ENCODE peak calls at places on chromosome 5, in five cellular contexts. Y, J, H, X and E are unnamed samples.

GRCh38 chr5:8585230-8586018 is 716.5 kb downstream of the MTRR start:
- DNase-seq in Y (no peak), H (no peak), X (no peak), J (no peak), E (no peak)

GRCh38 chr5:142303576-142303975 is 21.2 kb downstream of the SPRY4 start:
- DNase-seq in Y (no peak), H (no peak), X (no peak), J (no peak), E (no peak)

GRCh38 chr5:133967715-133968056 is 739 bp downstream of the C5orf15 start:
- DNase-seq in Y (peak), H (no peak), J (no peak), X (peak), E (no peak)

GRCh38 chr5:175895701-175896102 is 24.3 kb downstream of the CPLX2 start:
- DNase-seq in X (no peak), Y (no peak), J (no peak), H (peak), E (no peak)

GRCh38 chr5:114185274-114185673 is 176.6 kb upstream of the KCNN2 start:
- DNase-seq in H (no peak), X (no peak), Y (peak), J (no peak), E (no peak)

GRCh38 chr5:35876454-35876853 is 19.8 kb downstream of the IL7R start:
- DNase-seq in Y (no peak), J (no peak), X (no peak), H (no peak), E (no peak)

GRCh38 chr5:173742432-173742816 is 126.0 kb upstream of the BOD1 start:
- DNase-seq in H (peak), X (no peak), J (no peak), Y (no peak), E (no peak)

GRCh38 chr5:100790951-100791350 is 112.1 kb downstream of the ST8SIA4 start:
- DNase-seq in J (no peak), H (no peak), X (no peak), Y (no peak), E (no peak)

GRCh38 chr5:179867476-179867875 is 8.9 kb upstream of the MRNIP start:
- DNase-seq in J (no peak), X (no peak), H (no peak), Y (no peak), E (no peak)

GRCh38 chr5:110258460-110258859 is 468.0 kb downstream of the TMEM232 start:
- DNase-seq in J (no peak), H (no peak), Y (peak), X (no peak), E (no peak)

GRCh38 chr5:56159521-56159947 is 73.6 kb downstream of the ANKRD55 start:
- DNase-seq in H (no peak), X (no peak), Y (no peak), J (no peak), E (no peak)

GRCh38 chr5:10348258-10348657 is 5.2 kb upstream of the MARCHF6 start:
- DNase-seq in J (no peak), X (no peak), Y (no peak), H (no peak), E (no peak)

GRCh38 chr5:10337986-10338385 is 15.5 kb upstream of the MARCHF6 start:
- DNase-seq in H (no peak), J (no peak), Y (no peak), X (no peak), E (no peak)

GRCh38 chr5:10338996-10339903 is 14.2 kb upstream of the MARCHF6 start:
- DNase-seq in J (no peak), X (no peak), Y (no peak), H (no peak), E (no peak)

DNA sequence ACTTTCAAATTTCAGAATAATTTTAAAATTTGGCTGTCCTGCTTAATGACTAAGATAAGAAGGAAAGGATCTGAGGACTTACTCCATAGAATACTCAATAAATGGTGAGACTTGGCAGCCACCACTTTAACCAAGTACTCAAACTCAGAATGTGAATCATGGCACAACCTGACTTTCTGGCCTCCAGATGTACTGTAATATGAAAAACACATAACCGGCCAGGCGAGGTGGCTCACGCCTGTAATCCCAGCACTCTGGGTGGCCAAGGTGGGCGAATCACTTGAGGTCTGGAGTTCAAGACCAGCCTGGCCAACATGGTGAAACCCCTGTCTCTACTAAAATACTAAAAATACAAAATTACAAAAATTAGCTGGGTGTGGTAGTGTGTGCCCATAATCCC is 10.0 kb upstream of the MARCHF6 start:
- DNase-seq in X (no peak), Y (no peak), H (no peak), J (no peak), E (no peak)
- TF ChIP-seq POLR2A in X (no peak), Y (no peak), H (no peak), J (no peak), E (no peak)

GRCh38 chr5:1110930-1111726 is 735 bp downstream of the SLC12A7 start:
- DNase-seq in Y (peak), H (no peak), J (no peak), X (no peak), E (no peak)
- TF ChIP-seq POLR2A in Y (no peak), H (no peak), J (no peak), X (peak), E (no peak)

DNA sequence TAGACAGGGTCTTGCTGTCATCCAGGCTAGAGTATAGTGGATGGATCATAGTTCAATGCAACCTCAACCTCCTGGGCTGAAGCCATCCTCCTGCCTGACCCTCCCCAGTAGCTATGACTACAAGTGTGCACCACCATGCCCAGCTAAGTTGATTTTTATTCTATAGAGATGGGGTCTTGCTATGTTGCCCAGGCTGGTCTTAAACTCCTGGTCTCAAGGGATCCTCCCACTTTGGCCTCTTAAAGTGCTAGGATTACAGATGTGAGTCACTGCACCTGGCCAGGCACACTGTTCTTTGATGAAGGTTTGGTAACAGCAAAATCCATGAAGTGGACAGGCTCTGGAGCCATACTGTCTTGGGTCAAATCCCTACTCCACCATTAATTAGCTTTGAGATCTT is 6.5 kb upstream of the GFRA3 start:
- DNase-seq in J (no peak), H (no peak), X (no peak), Y (no peak), E (no peak)
- TF ChIP-seq POLR2A in J (no peak), H (no peak), X (no peak), Y (no peak), E (no peak)

GRCh38 chr5:75668988-75669760 is 48.1 kb downstream of the POC5 start:
- DNase-seq in H (peak), J (peak), X (peak), Y (peak), E (peak)
- TF ChIP-seq POLR2A in H (peak), J (no peak), X (no peak), Y (no peak), E (no peak)

GRCh38 chr5:150905312-150905683 is 518 bp upstream of the ZNF300 start:
- DNase-seq in Y (no peak), H (no peak), X (no peak), J (no peak), E (no peak)

GRCh38 chr5:150901446-150901845 is 3.3 kb downstream of the ZNF300 start:
- DNase-seq in J (no peak), H (no peak), X (no peak), Y (no peak), E (no peak)

DNA sequence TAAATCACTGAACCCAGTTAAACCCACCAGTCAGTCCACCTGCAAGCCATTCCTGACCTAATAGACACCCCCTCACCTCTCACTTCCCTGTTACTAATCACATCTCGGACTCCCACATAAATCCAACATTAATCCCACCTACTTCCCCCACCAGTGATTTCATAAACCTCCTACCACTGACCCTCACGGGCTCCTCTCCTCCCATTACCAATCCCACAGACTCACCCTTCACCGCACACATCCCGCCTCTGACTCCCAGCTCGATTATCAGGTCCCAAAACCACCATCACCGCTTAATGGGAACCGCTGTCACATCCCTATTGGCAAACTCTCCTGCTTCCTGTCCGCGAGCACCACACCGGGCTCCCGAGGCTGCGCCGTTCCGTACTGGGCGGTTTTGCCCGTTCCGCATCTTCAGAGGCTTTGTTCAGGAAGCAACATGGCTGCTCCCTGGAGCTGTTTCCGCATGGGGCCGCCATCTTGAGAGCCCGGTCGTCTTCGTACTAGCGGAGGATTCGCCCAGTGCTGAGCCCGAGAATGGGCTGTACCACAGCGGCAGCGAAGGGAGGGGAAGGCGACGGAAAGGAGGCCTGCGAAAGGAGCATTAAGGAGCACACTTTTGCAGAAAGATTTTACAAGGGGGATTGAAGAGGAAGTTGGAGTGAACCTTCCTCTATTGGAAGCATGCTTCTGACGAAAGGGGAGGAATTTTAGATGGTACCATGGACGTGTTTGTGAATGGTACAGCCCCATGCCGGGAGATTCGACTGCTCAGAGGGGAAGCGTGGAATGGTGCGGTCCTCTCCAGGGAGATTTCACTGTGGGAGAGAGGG is at the start of gene ZNF300:
- DNase-seq in Y (peak), X (peak), J (peak), H (peak), E (peak)
- TF ChIP-seq POLR2A in Y (no peak), X (peak), J (no peak), H (peak), E (peak)

GRCh38 chr5:32837211-32837610 is 126.1 kb downstream of the NPR3 start:
- DNase-seq in X (no peak), J (no peak), Y (no peak), H (no peak), E (no peak)

GRCh38 chr5:32843532-32843895 is 132.4 kb downstream of the NPR3 start:
- DNase-seq in H (no peak), Y (no peak), X (no peak), J (no peak), E (no peak)

GRCh38 chr5:32836176-32836575 is 125.1 kb downstream of the NPR3 start:
- DNase-seq in J (no peak), X (no peak), H (no peak), Y (no peak), E (no peak)

GRCh38 chr5:32842798-32843531 is 131.8 kb downstream of the NPR3 start:
- DNase-seq in Y (peak), J (no peak), X (peak), H (no peak), E (no peak)

DNA sequence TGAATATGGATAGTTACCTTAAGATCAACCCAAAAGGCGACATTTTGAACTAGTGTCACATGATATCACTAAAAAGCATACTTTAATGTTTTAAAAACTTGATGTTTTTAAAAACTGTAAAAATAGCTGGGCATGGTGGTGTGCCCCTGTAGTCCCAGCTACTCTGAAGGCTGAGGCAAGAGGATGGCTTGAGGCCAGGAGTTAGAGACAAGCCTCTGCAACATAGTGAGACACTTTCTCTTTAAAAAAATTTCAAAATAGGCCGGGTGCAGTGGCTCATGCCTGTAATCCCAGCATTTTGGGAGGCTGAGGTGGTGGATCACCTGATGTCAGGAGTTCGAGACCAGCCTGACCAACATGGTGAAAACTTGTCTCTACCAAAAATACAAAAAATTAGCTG is 129.5 kb downstream of the NPR3 start:
- DNase-seq in H (no peak), X (no peak), J (no peak), Y (no peak), E (no peak)
- TF ChIP-seq POLR2A in H (no peak), X (no peak), J (no peak), Y (no peak), E (no peak)

GRCh38 chr5:96297290-96297689 is 135.8 kb downstream of the PCSK1 start:
- DNase-seq in Y (peak), X (no peak), J (peak), H (no peak), E (no peak)
- TF ChIP-seq POLR2A in Y (no peak), X (no peak), J (no peak), H (no peak), E (no peak)

DNA sequence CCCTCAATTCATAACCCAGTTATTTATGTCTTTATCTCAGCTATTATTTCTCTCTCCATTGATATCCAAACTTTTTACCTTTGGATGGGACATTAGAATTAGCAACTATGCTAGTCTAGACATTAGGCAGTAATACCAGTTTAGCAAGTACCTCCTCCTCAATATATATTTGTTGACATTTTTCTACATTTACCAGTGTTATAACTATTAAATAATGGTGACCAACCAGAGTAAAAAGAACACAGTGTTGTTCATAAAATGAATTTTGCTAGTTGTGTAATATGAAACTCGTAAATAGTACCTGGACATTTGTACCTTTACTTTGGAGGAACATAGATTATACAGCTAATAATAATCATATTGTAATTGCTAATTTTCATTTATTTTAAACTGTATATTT is 554.6 kb upstream of the CDH6 start:
- DNase-seq in Y (no peak), X (no peak), H (no peak), J (no peak), E (no peak)
- TF ChIP-seq POLR2A in Y (no peak), X (no peak), H (no peak), J (no peak), E (no peak)